ENCODE peak calls at places on chromosomes 1 and 21, in six cellular contexts. U is GM13976; R is uterus; K is stimulated activated CD8-positive, alpha-beta memory T cell treated with anti-CD3 and anti-CD28 coated beads, Interleukin-12 subunit alpha, Interleukin-12 subunit beta, amount 100 ng/mL, for 1 hour; O is lung; B is mesendoderm. X is an unnamed sample.

GRCh38 chr1:67793562-67793961 is 39.7 kb downstream of the GNG12 start:
- DNase-seq in U (no peak), R (no peak), K (no peak), O (no peak), B (no peak), X (no peak)

GRCh38 chr1:16146888-16147614 is 8.8 kb downstream of the EPHA2 start:
- DNase-seq in U (no peak), R (no peak), K (no peak), O (no peak), B (peak; percentile 93), X (no peak)

GRCh38 chr1:28885982-28886730 is 28.2 kb upstream of the EPB41 start:
- DNase-seq in U (no peak), R (no peak), K (no peak), O (no peak), B (no peak), X (no peak)

GRCh38 chr1:192256674-192257334 is 60.0 kb upstream of the RGS21 start:
- DNase-seq in U (no peak), R (no peak), K (no peak), O (no peak), B (no peak), X (no peak)

GRCh38 chr1:30085814-30086770 is 637.3 kb downstream of the MATN1 start:
- DNase-seq in U (peak; percentile 75), R (peak; percentile 51), K (no peak), O (no peak), B (peak; percentile 94), X (peak; percentile 56)

GRCh38 chr1:111476761-111477309 is 3.1 kb downstream of the C1orf162 start:
- DNase-seq in U (peak; percentile 56), R (no peak), K (peak; percentile 14), O (no peak), B (no peak), X (peak; percentile 48)

GRCh38 chr21:33712022-33712803 is 69.9 kb downstream of the ITSN1 start:
- DNase-seq in U (no peak), R (no peak), K (no peak), O (no peak), B (no peak), X (no peak)

GRCh38 chr21:42535602-42536171 is 22.0 kb downstream of the SLC37A1 start:
- DNase-seq in U (peak; percentile 75), R (no peak), K (no peak), O (no peak), B (no peak), X (peak; percentile 72)

GRCh38 chr1:170273556-170274501 is 128.1 kb downstream of the NTMT2 start:
- DNase-seq in U (no peak), R (peak; percentile 35), K (no peak), O (no peak), B (no peak), X (no peak)

GRCh38 chr1:9687876-9688582 is 36.5 kb downstream of the PIK3CD start:
- DNase-seq in U (no peak), R (peak; percentile 35), K (no peak), O (no peak), B (no peak), X (no peak)

GRCh38 chr1:53575948-53576305 is 116.7 kb downstream of the DMRTB1 start:
- DNase-seq in U (no peak), R (peak; percentile 0), K (no peak), O (no peak), B (no peak), X (no peak)

GRCh38 chr1:11731719-11732283 is 4.1 kb upstream of the AGTRAP start:
- DNase-seq in U (no peak), R (peak; percentile 78), K (no peak), O (peak; percentile 45), B (peak; percentile 62), X (no peak)

GRCh38 chr21:30337644-30338170 is at the start of gene KRTAP27-1:
- DNase-seq in U (no peak), R (no peak), K (no peak), O (no peak), B (no peak), X (no peak)

GRCh38 chr1:39089811-39090519 is 63.8 kb downstream of the NDUFS5 start:
- DNase-seq in U (peak; percentile 4), R (no peak), K (no peak), O (no peak), B (no peak), X (no peak)

GRCh38 chr1:179824265-179824664 is 53.3 kb downstream of the TOR1AIP2 start:
- DNase-seq in U (no peak), R (no peak), K (no peak), O (no peak), B (no peak), X (no peak)

GRCh38 chr1:13828454-13829151 is 128.6 kb downstream of the PRDM2 start:
- DNase-seq in U (peak; percentile 77), R (no peak), K (no peak), O (peak; percentile 72), B (peak; percentile 79), X (peak; percentile 77)

GRCh38 chr1:10973552-10973951 is 38.9 kb upstream of the TARDBP start:
- DNase-seq in U (no peak), R (no peak), K (no peak), O (no peak), B (no peak), X (no peak)

GRCh38 chr1:53546409-53547155 is 87.4 kb downstream of the DMRTB1 start:
- DNase-seq in U (no peak), R (peak; percentile 5), K (no peak), O (no peak), B (no peak), X (no peak)

GRCh38 chr1:56249244-56249643 is 330.1 kb downstream of the PLPP3 start:
- DNase-seq in U (no peak), R (no peak), K (no peak), O (no peak), B (no peak), X (no peak)

GRCh38 chr1:221741364-221741970 is 422 bp downstream of the DUSP10 start:
- DNase-seq in U (no peak), R (peak; percentile 26), K (no peak), O (peak; percentile 48), B (no peak), X (peak; percentile 31)

GRCh38 chr1:96782861-96783260 is 61.3 kb downstream of the PTBP2 start:
- DNase-seq in U (no peak), R (no peak), K (no peak), O (no peak), B (no peak), X (no peak)

GRCh38 chr1:12453400-12454343 is 164.3 kb downstream of the DHRS3 start:
- DNase-seq in U (no peak), R (no peak), K (no peak), O (no peak), B (peak; percentile 25), X (no peak)

GRCh38 chr1:209029737-209030136 is 553.8 kb upstream of the CAMK1G start:
- DNase-seq in U (no peak), R (no peak), K (no peak), O (no peak), B (no peak), X (no peak)

GRCh38 chr1:248618878-248619277 is 16.0 kb downstream of the OR2T11 start:
- DNase-seq in U (peak; percentile 36), R (no peak), K (peak; percentile 11), O (peak; percentile 57), B (peak; percentile 0), X (peak; percentile 35)

GRCh38 chr1:21764615-21765423 is 18.1 kb downstream of the USP48 start:
- DNase-seq in U (no peak), R (no peak), K (no peak), O (peak; percentile 71), B (peak; percentile 96), X (no peak)

X was measured in GM10248.